ENCODE peak calls at places on chromosomes 3 and 15, in five cellular contexts. C, X, N, B and L are unnamed samples.

GRCh38 chr3:50090985-50091384 is 2.3 kb downstream of the RBM5 start:
- DNase-seq in C (no peak), X (no peak), N (no peak), B (no peak), L (no peak)

GRCh38 chr3:107704477-107704876 is 181.7 kb downstream of the BBX start:
- DNase-seq in C (peak), X (peak), N (no peak), B (no peak), L (peak)

GRCh38 chr3:46276497-46277099 is 34.3 kb downstream of the CCR3 start:
- DNase-seq in C (no peak), X (peak), N (no peak), B (peak), L (peak)

GRCh38 chr15:66746231-66746605 is 44.2 kb downstream of the SMAD6 start:
- DNase-seq in C (no peak), X (no peak), N (no peak), B (peak), L (no peak)

GRCh38 chr3:123766195-123767019 is 117.7 kb downstream of the MYLK start:
- DNase-seq in C (no peak), X (no peak), N (no peak), B (peak), L (no peak)

GRCh38 chr3:100254168-100254777 is 6.5 kb upstream of the TBC1D23 start:
- DNase-seq in C (peak), X (peak), N (no peak), B (peak), L (peak)

GRCh38 chr15:36136054-36136453 is 443.4 kb upstream of the CDIN1 start:
- DNase-seq in C (peak), X (no peak), N (no peak), B (no peak), L (peak)

GRCh38 chr15:94327356-94327936 is 96.1 kb downstream of the MCTP2 start:
- DNase-seq in C (peak), X (peak), N (no peak), B (peak), L (peak)

GRCh38 chr3:126258670-126259069 is 78.3 kb upstream of the ALDH1L1 start:
- DNase-seq in C (peak), X (no peak), N (no peak), B (peak), L (no peak)

GRCh38 chr3:42814914-42815507 is 5.8 kb downstream of the ACKR2 start:
- DNase-seq in C (no peak), X (no peak), N (no peak), B (no peak), L (no peak)

GRCh38 chr3:58630081-58630709 is 36.4 kb downstream of the FAM3D start:
- DNase-seq in C (peak), X (peak), N (peak), B (peak), L (peak)

GRCh38 chr3:32340039-32340438 is 51.6 kb upstream of the CMTM7 start:
- DNase-seq in C (peak), X (peak), N (no peak), B (peak), L (peak)

GRCh38 chr3:137084579-137084978 is 126.8 kb downstream of the IL20RB start:
- DNase-seq in C (no peak), X (no peak), N (no peak), B (no peak), L (no peak)

GRCh38 chr15:28140062-28140461 is 40.9 kb upstream of the OCA2 start:
- DNase-seq in C (no peak), X (no peak), N (no peak), B (no peak), L (no peak)

GRCh38 chr15:72706266-72706665 is 20.3 kb downstream of the BBS4 start:
- DNase-seq in C (peak), X (no peak), N (no peak), B (peak), L (no peak)

GRCh38 chr3:98657429-98657828 is 64.0 kb upstream of the CPOX start:
- DNase-seq in C (peak), X (peak), N (no peak), B (peak), L (peak)

GRCh38 chr3:28151608-28152228 is 89.7 kb upstream of the CMC1 start:
- DNase-seq in C (no peak), X (peak), N (no peak), B (no peak), L (peak)

GRCh38 chr15:94476681-94477080 is 245.3 kb downstream of the MCTP2 start:
- DNase-seq in C (no peak), X (no peak), N (no peak), B (no peak), L (no peak)

GRCh38 chr3:123081718-123082369 is 15.0 kb downstream of the PDIA5 start:
- DNase-seq in C (no peak), X (no peak), N (no peak), B (no peak), L (no peak)

GRCh38 chr3:48407542-48408099 is 22.3 kb downstream of the PLXNB1 start:
- DNase-seq in C (no peak), X (no peak), N (no peak), B (no peak), L (no peak)

GRCh38 chr3:182725372-182726251 is 67.7 kb upstream of the ATP11B start:
- DNase-seq in C (peak), X (peak), N (no peak), B (no peak), L (peak)

GRCh38 chr3:194521514-194522260 is 34.9 kb upstream of the ATP13A3 start:
- DNase-seq in C (peak), X (peak), N (no peak), B (no peak), L (peak)

GRCh38 chr3:37492977-37493471 is 318.6 kb upstream of the LRRFIP2 start:
- DNase-seq in C (peak), X (peak), N (no peak), B (peak), L (peak)

GRCh38 chr3:101847328-101847727 is 2.0 kb upstream of the NFKBIZ start:
- DNase-seq in C (no peak), X (peak), N (no peak), B (no peak), L (no peak)

GRCh38 chr3:194282436-194283122 is 68.5 kb downstream of the CPN2 start:
- DNase-seq in C (no peak), X (no peak), N (no peak), B (no peak), L (no peak)

GRCh38 chr15:78978601-78979179 is 33.8 kb upstream of the CTSH start:
- DNase-seq in C (no peak), X (no peak), N (no peak), B (no peak), L (no peak)

GRCh38 chr3:12198301-12198700 is 39.6 kb upstream of the TIMP4 start:
- DNase-seq in C (peak), X (peak), N (peak), B (no peak), L (peak)

GRCh38 chr15:63909819-63910437 is 76.2 kb upstream of the HERC1 start:
- DNase-seq in C (peak), X (peak), N (peak), B (no peak), L (peak)

GRCh38 chr3:125072310-125072709 is 16.5 kb upstream of the HEG1 start:
- DNase-seq in C (peak), X (peak), N (no peak), B (no peak), L (peak)

GRCh38 chr3:195834675-195835583 is 23.2 kb upstream of the MUC4 start:
- DNase-seq in C (no peak), X (no peak), N (no peak), B (no peak), L (no peak)

DNA sequence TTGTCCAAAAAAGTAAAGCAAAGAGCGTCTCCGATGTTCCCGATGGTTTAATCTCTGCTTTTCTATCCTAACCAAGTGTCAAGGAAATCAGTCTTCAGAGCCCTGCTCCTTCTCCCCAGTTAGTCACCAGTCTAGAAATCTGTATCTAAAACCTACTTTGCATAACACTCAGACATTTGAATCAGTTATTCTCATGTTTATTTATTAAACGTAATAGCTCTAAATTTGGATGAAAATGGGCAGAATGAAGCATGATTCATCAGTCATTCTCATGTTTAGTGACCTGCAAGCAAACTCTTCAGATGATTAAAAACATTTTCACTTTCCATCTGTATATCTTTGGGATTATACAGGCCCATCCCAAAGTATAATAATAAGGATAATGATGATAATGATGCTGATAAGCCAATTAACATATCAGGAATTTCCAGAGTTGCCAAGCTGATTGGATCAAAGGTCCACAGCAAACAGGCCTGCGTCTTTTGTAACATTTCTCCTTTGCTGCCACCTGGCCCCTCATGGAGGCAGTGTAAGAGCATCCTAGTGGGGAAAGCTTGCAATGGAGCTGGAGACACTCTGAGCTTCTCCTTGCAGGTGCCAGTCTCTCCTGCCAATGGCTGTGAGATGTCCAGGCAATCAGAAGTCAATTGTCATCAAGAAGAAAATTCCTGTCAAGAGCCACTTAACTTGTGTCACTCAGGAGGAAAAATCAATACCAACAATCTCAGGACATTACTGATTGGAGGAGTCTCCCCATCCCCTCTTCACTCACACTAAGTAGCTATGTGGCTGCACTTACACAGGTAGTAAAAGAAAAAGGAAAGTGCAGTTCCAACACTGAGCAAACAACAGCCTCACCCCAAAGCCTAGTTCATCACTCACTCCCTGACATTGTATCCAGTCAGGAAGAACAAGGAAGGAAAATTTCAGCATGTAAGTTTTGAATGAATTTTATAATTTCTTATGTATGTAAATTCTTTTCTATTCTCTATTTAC is 273.7 kb downstream of the IGSF11 start:
- DNase-seq in C (no peak), X (no peak), N (no peak), B (no peak), L (no peak)
- TF ChIP-seq CTCF in C (no peak), X (no peak), N (no peak), B (no peak), L (no peak)

DNA sequence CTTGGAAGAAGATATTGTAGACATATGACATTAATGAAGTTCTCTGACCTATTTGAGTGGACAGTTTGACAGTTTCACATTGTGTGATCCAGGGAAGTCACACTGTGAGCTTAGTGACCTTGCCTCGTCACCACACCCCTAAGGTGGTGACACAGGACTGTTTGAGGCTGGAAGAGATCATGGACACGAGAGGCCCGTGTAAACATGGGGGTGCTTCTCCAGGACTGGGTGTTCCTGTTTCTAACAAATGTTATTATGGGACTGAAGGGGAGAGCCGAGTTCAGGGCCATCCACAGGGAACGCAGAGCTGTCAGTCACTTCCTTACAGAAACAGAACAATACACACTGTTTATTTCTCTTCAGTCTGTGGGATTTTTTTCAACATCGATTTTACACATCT is 96.5 kb upstream of the DNAJC19 start:
- DNase-seq in C (no peak), X (no peak), N (no peak), B (no peak), L (no peak)
- TF ChIP-seq CTCF in C (no peak), X (no peak), N (no peak), B (no peak), L (no peak)

GRCh38 chr3:71585126-71585525 is 1.6 kb upstream of the FOXP1 start:
- DNase-seq in C (no peak), X (peak), N (no peak), B (peak), L (no peak)

GRCh38 chr3:71585891-71586809 is 2.6 kb upstream of the FOXP1 start:
- DNase-seq in C (peak), X (peak), N (no peak), B (peak), L (peak)

GRCh38 chr3:71589132-71589531 is 5.6 kb upstream of the FOXP1 start:
- DNase-seq in C (no peak), X (no peak), N (no peak), B (no peak), L (no peak)

GRCh38 chr3:71587958-71588357 is 4.4 kb upstream of the FOXP1 start:
- DNase-seq in C (no peak), X (no peak), N (no peak), B (no peak), L (peak)

GRCh38 chr3:71586810-71587242 is 3.3 kb upstream of the FOXP1 start:
- DNase-seq in C (no peak), X (no peak), N (no peak), B (no peak), L (no peak)
- TF ChIP-seq CTCF in C (no peak), X (no peak), N (no peak), B (no peak), L (no peak)

DNA sequence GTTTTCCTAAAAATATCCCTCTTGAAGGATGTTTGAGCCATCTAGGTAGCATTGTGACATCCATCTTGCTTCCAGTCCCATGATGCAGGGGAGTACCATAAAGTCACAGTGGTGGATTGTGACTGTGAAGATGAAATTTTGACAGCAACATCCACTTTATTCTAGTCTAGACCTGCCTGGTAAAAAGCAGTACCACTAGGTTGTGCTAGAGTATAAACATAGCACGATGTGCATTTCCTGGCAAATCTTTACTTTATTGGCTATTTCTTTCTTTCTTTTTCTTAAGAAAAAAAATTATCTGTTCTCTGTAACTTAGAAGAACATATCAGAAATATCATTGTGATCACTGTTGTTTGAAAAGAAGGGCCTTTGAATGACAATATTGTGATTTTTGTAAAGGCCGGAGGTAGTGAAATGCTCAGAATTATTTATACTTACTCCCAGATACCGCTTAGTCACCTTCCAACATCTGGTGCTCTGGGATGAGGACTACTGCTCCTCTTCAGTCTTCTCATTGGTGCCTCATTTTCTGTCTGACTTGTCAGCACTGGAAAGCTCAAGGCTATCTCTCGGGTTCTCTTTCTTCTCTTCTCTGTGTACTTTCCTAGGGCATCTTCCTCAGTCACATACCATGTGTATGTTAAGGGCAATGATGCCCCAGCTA is 35.6 kb downstream of the AGBL1 start:
- DNase-seq in C (no peak), X (no peak), N (no peak), B (no peak), L (no peak)
- TF ChIP-seq CTCF in C (no peak), X (no peak), N (no peak), B (peak), L (no peak)

GRCh38 chr3:14320221-14320620 is 82.2 kb upstream of the SLC6A6 start:
- DNase-seq in C (no peak), X (no peak), N (no peak), B (no peak), L (no peak)

GRCh38 chr3:14323401-14324223 is 78.8 kb upstream of the SLC6A6 start:
- DNase-seq in C (no peak), X (no peak), N (no peak), B (no peak), L (no peak)

GRCh38 chr3:14324224-14324944 is 78.0 kb upstream of the SLC6A6 start:
- DNase-seq in C (no peak), X (no peak), N (no peak), B (no peak), L (no peak)

GRCh38 chr3:14322001-14322400 is 80.4 kb upstream of the SLC6A6 start:
- DNase-seq in C (no peak), X (no peak), N (no peak), B (no peak), L (no peak)

DNA sequence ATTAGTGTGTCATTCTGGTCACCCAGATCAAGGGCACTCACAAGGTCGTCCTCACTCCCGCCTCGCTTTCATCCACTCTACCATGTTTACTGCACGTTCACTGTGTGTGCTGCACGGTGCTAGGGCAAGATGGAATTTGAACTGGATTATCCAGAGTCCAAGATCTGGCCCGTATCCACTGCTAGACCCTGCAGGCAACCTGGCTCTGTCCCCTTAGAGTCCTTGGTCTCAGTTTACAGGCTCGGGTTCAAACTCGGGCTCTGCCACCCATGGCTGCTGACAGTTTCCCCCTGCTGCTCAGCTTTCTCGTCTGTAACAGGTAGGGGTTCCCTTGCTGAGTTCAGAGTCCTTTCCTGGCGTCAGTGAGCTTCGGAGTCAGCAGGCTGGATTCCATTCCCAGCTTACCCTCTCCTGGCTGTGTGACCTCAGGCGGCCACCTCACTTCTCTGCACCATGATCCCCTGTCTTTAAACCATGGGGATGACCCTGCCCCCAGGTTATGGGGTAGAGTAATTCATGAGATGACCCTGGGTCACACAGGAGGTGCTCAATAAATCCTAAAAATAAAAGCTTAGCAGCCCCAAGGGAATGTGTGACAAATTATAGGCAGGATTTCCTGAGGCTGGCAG is 79.6 kb upstream of the SLC6A6 start:
- DNase-seq in C (no peak), X (no peak), N (no peak), B (no peak), L (no peak)
- TF ChIP-seq CTCF in C (no peak), X (no peak), N (no peak), B (no peak), L (no peak)

DNA sequence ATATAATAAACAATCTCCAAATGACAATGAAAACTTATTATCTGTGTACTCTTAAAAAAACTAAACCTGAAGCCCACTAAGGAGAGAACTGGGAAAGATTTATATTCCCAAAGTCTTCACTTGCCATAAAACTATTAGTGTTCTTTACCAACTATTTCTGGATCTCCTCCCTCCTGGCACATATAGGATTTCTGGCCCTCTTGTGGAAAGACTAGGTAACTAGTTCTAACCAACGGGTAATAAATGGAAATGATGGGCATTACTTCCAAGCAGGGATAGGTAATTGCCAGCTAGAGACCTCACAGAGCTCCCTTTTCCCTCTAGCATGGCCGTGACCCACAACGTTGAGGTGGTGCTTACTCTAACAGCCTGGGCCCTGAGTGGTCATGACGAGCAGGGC is 110.1 kb downstream of the DNAH12 start:
- DNase-seq in C (peak), X (peak), N (peak), B (peak), L (peak)
- TF ChIP-seq CTCF in C (peak), X (peak), N (peak), B (peak), L (peak)